ENCODE peak calls at places on chromosomes 16 and 17, in four cellular contexts. M, Y, W and U are unnamed samples.

GRCh38 chr17:47840742-47841487 is at the start of gene SCRN2:
- DNase-seq in M (peak; percentile 93), Y (peak; percentile 98), W (peak; percentile 91), U (peak; percentile 90)

GRCh38 chr16:79037429-79038373 is 562.8 kb downstream of the MAF start:
- DNase-seq in M (no peak), Y (peak; percentile 28), W (no peak), U (no peak)

GRCh38 chr17:4394208-4395110 is 28.0 kb upstream of the UBE2G1 start:
- DNase-seq in M (no peak), Y (no peak), W (no peak), U (no peak)

GRCh38 chr16:6375471-6376075 is 957.1 kb upstream of the RBFOX1 start:
- DNase-seq in M (no peak), Y (no peak), W (no peak), U (no peak)

GRCh38 chr16:967546-968295 is 3.1 kb downstream of the LMF1 start:
- DNase-seq in M (no peak), Y (no peak), W (no peak), U (no peak)

GRCh38 chr16:880471-881171 is 80.1 kb upstream of the GNG13 start:
- DNase-seq in M (no peak), Y (peak; percentile 14), W (no peak), U (no peak)

GRCh38 chr17:73647767-73648542 is 3.7 kb upstream of the SDK2 start:
- DNase-seq in M (no peak), Y (no peak), W (no peak), U (no peak)

GRCh38 chr16:10619271-10619849 is 39.0 kb upstream of the EMP2 start:
- DNase-seq in M (peak; percentile 68), Y (peak; percentile 90), W (no peak), U (no peak)

GRCh38 chr16:62732101-62732500 is 695.9 kb upstream of the CDH8 start:
- DNase-seq in M (no peak), Y (no peak), W (no peak), U (no peak)

GRCh38 chr17:38544175-38544838 is 61.4 kb downstream of the SRCIN1 start:
- DNase-seq in M (no peak), Y (no peak), W (no peak), U (no peak)

GRCh38 chr16:65546353-65546791 is 424.5 kb upstream of the CDH11 start:
- DNase-seq in M (no peak), Y (no peak), W (peak; percentile 15), U (no peak)

GRCh38 chr17:45758544-45758943 is 25.6 kb upstream of the CRHR1 start:
- DNase-seq in M (no peak), Y (no peak), W (no peak), U (no peak)

GRCh38 chr16:8679156-8679555 is 4.7 kb downstream of the ABAT start:
- DNase-seq in M (no peak), Y (no peak), W (no peak), U (no peak)

GRCh38 chr17:6690641-6691040 is 22.5 kb downstream of the SLC13A5 start:
- DNase-seq in M (no peak), Y (no peak), W (no peak), U (no peak)

GRCh38 chr17:68221786-68222185 is 26.1 kb upstream of the AMZ2 start:
- DNase-seq in M (no peak), Y (no peak), W (no peak), U (no peak)

GRCh38 chr17:65609749-65610148 is 48.3 kb upstream of the AXIN2 start:
- DNase-seq in M (no peak), Y (no peak), W (no peak), U (no peak)

GRCh38 chr17:73719588-73720071 is 75.4 kb upstream of the SDK2 start:
- DNase-seq in M (no peak), Y (peak; percentile 48), W (no peak), U (no peak)

GRCh38 chr17:20930065-20930760 is 112.6 kb downstream of the USP22 start:
- DNase-seq in M (no peak), Y (no peak), W (no peak), U (no peak)

GRCh38 chr17:58666858-58667267 is 25.0 kb downstream of the TEX14 start:
- DNase-seq in M (peak; percentile 79), Y (peak; percentile 85), W (peak; percentile 76), U (peak; percentile 73)

GRCh38 chr16:68575082-68575481 is 36.0 kb downstream of the ZFP90 start:
- DNase-seq in M (no peak), Y (no peak), W (no peak), U (no peak)

GRCh38 chr16:72172105-72173034 is at the start of gene PMFBP1:
- DNase-seq in M (no peak), Y (no peak), W (peak; percentile 62), U (peak; percentile 2)

GRCh38 chr16:88770459-88771293 is 14.3 kb downstream of the PIEZO1 start:
- DNase-seq in M (no peak), Y (peak; percentile 79), W (peak; percentile 64), U (peak; percentile 89)

GRCh38 chr16:88767546-88767945 is 17.5 kb downstream of the PIEZO1 start:
- DNase-seq in M (no peak), Y (no peak), W (no peak), U (no peak)

GRCh38 chr16:88766975-88767374 is 18.0 kb downstream of the PIEZO1 start:
- DNase-seq in M (no peak), Y (no peak), W (no peak), U (no peak)

GRCh38 chr16:88769617-88770458 is 15.2 kb downstream of the PIEZO1 start:
- DNase-seq in M (no peak), Y (peak; percentile 78), W (peak; percentile 31), U (no peak)

GRCh38 chr16:88768041-88768876 is 16.8 kb downstream of the PIEZO1 start:
- DNase-seq in M (no peak), Y (no peak), W (peak; percentile 84), U (peak; percentile 52)
- H3K36me3 ChIP-seq in M (no peaks in the 10 kb centered on the region), Y (no peaks in the 10 kb centered on the region), W (peaks cover 6% of the 10 kb centered on the region), U (peaks cover 6% of the 10 kb centered on the region)

DNA sequence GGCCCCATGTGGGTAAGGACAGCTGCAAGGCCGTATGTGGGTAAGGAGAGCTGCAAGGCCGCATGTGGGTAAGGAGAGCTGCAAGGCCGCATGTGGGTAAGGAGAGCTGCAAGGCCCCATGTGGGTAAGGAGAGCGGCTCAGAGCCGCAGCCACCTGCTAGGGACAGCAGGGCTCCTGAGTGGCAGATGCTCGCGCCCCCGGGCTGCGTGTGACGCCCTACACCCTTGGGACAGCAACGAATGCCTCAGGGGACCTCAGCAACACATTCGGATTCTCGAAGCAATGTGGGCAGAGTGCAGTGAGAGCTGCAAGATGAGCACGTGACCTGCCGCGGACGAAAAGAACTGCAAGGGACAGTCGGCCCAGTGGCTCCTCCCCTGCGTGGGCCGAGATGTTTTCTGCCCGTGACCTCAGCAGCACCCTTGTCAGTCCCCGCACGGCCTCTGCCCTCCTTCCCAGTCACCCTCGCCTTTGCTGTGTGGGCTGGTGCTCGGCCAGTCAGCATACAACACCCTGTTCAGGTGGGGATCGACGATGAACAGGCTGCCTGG is 9.6 kb upstream of the SLC38A8 start:
- DNase-seq in M (peak; percentile 25), Y (no peak), W (no peak), U (no peak)
- H3K36me3 ChIP-seq in M (peaks cover 5% of the 10 kb centered on the region), Y (peaks cover 18% of the 10 kb centered on the region), W (peaks cover 29% of the 10 kb centered on the region), U (no peaks in the 10 kb centered on the region)

GRCh38 chr16:15699819-15700218 is 49.8 kb downstream of the NDE1 start:
- DNase-seq in M (no peak), Y (no peak), W (no peak), U (no peak)

GRCh38 chr16:15689290-15689689 is 39.2 kb downstream of the NDE1 start:
- DNase-seq in M (no peak), Y (no peak), W (no peak), U (peak; percentile 56)

GRCh38 chr16:15691046-15691445 is 41.0 kb downstream of the NDE1 start:
- DNase-seq in M (no peak), Y (no peak), W (no peak), U (no peak)

GRCh38 chr16:15690296-15690695 is 40.3 kb downstream of the NDE1 start:
- DNase-seq in M (no peak), Y (no peak), W (no peak), U (peak; percentile 71)

DNA sequence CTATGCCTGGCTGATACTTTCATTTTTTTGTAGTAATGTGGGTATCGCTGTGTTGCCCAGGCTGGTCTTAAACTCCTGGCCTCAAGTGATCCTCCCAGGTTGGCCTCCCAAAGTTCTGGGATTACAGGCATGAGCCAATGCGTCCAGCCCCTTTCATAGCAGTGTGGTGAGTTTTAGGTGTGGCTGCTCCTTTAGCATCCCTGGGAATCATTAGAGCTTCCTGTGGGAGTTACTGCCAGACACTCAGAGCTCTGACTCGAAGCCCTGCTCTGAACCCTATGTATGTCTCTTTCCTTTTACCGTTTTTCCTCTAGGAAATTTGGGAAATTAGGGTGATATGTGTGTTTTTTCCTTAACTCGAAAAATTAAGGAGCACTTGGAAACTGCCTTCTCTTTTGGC is 44.5 kb downstream of the NDE1 start:
- DNase-seq in M (no peak), Y (no peak), W (no peak), U (no peak)
- H3K36me3 ChIP-seq in M (peaks cover 7% of the 10 kb centered on the region), Y (peaks cover 15% of the 10 kb centered on the region), W (peaks cover 30% of the 10 kb centered on the region), U (peaks cover 84% of the 10 kb centered on the region)

DNA sequence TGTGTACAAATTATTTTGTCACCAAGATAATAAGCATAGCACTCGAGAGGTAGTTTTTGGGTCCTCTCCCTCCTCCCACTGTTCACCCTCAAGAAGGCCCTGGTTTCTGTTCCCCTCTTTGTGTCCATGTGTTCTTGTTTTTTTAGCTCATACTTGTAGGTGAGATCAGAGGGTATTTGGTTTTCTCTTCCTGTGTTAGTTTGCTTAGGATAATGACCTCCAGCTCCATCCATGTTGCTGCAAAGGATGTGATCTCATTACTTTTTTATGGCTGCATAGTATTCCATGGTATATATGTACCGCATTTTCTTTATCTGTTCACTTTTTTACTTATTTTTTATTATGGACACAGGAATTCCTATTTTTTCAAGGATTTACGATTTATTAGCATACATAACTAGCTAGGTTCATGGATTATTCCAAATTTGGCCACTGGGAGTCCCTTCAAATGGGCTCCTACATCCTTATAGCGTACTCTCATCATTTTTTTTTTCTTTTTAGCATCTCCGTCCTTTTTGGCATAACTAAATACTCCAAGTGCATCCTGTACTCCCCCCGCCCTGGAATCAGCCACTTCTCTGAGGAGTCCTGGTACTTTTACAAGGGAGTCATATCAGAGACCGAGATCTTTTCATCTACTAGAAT is 7.3 kb downstream of the TADA2A start:
- DNase-seq in M (no peak), Y (no peak), W (no peak), U (no peak)
- H3K36me3 ChIP-seq in M (no peaks in the 10 kb centered on the region), Y (peaks cover 3% of the 10 kb centered on the region), W (no peaks in the 10 kb centered on the region), U (peaks cover 75% of the 10 kb centered on the region)

GRCh38 chr17:1546292-1546922 is 16.2 kb downstream of the PITPNA start:
- DNase-seq in M (no peak), Y (no peak), W (no peak), U (no peak)

GRCh38 chr17:1539811-1540210 is 22.8 kb downstream of the PITPNA start:
- DNase-seq in M (no peak), Y (no peak), W (no peak), U (no peak)

GRCh38 chr17:1541367-1541904 is 21.2 kb downstream of the PITPNA start:
- DNase-seq in M (no peak), Y (no peak), W (no peak), U (no peak)

GRCh38 chr17:1545618-1546017 is 17.0 kb downstream of the PITPNA start:
- DNase-seq in M (no peak), Y (no peak), W (no peak), U (no peak)

DNA sequence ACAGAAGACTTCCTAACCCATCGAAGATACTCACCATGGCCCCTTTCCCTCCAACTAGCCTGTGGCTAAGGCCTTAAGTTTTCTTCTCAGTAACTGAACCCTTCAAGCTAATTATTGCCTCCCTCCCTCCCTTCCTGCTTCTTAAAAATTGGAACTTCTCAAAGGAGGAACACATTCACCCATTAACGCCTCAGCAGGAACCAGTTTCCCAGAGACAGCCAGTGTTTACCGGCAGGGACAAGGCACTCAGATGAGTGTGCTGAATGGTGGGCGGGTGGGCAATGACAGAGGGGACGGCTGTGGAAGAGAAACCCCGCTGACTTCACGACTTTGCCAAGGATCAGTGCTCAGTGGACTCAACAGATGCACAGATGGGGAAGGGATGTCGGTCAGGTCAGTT is 20.3 kb downstream of the PITPNA start:
- DNase-seq in M (no peak), Y (no peak), W (no peak), U (no peak)
- H3K36me3 ChIP-seq in M (no peaks in the 10 kb centered on the region), Y (peaks cover 4% of the 10 kb centered on the region), W (peaks cover 33% of the 10 kb centered on the region), U (peaks cover 2% of the 10 kb centered on the region)

GRCh38 chr17:31877911-31878702 is 19.1 kb upstream of the COPRS start:
- DNase-seq in M (no peak), Y (no peak), W (peak; percentile 84), U (peak; percentile 42)
- H3K36me3 ChIP-seq in M (peaks cover 6% of the 10 kb centered on the region), Y (peaks cover 7% of the 10 kb centered on the region), W (peaks cover 22% of the 10 kb centered on the region), U (peaks cover 94% of the 10 kb centered on the region)